ENCODE peak calls at places on chromosomes 16 and 17, in four cellular contexts. L is H1, K is GM12878, Z is IMR-90. J is an unnamed sample.

GRCh38 chr17:65121368-65121767 is 15.8 kb upstream of the RGS9 start:
- DNase-seq in Z (no peak), L (no peak), K (no peak), J (no peak)

GRCh38 chr17:12800855-12801365 is 11.6 kb downstream of the ARHGAP44 start:
- DNase-seq in K (no peak), Z (no peak), L (no peak), J (no peak)

GRCh38 chr16:73192227-73192894 is 144.4 kb upstream of the ZFHX3 start:
- DNase-seq in K (no peak), L (no peak), Z (no peak), J (no peak)

GRCh38 chr16:10325783-10326543 is 59.9 kb upstream of the ATF7IP2 start:
- DNase-seq in K (no peak), L (no peak), Z (no peak), J (peak; percentile 59)

GRCh38 chr16:11493531-11493929 is 93.2 kb downstream of the LITAF start:
- DNase-seq in Z (no peak), K (no peak), L (peak; percentile 59), J (peak; percentile 77)

GRCh38 chr16:22631264-22631663 is 120.6 kb downstream of the NPIPB5 start:
- DNase-seq in Z (no peak), K (no peak), L (peak; percentile 33), J (no peak)

GRCh38 chr16:1195393-1195666 is 29.7 kb downstream of the TPSG1 start:
- DNase-seq in L (no peak), Z (no peak), K (no peak), J (no peak)

GRCh38 chr17:17186551-17187505 is 19.3 kb downstream of the PLD6 start:
- DNase-seq in Z (no peak), K (no peak), L (no peak), J (no peak)

GRCh38 chr16:57349212-57350031 is 9.2 kb upstream of the CCL22 start:
- DNase-seq in K (peak; percentile 44), Z (no peak), L (no peak), J (no peak)

GRCh38 chr17:69060835-69061234 is at the start of gene ABCA9:
- DNase-seq in Z (peak; percentile 21), L (no peak), K (no peak), J (no peak)

GRCh38 chr16:30407794-30408534 is 558 bp downstream of the ZNF771 start:
- DNase-seq in K (no peak), L (peak; percentile 51), Z (no peak), J (peak; percentile 67)

GRCh38 chr17:73667184-73667959 is 23.1 kb upstream of the SDK2 start:
- DNase-seq in K (no peak), Z (no peak), L (no peak), J (no peak)

GRCh38 chr17:4998666-4999428 is 1.1 kb downstream of the KIF1C start:
- DNase-seq in K (no peak), L (peak; percentile 51), Z (no peak), J (no peak)

GRCh38 chr17:29155235-29155965 is 24.8 kb downstream of the MYO18A start:
- DNase-seq in K (no peak), Z (peak; percentile 61), L (no peak), J (peak; percentile 85)
- TF ChIP-seq CHD1 in K (no peak), Z (no peak), L (no peak), J (no peak)

GRCh38 chr16:165539-166374 is at the start of gene HBM:
- DNase-seq in K (no peak), Z (no peak), L (no peak), J (no peak)
- TF ChIP-seq CHD1 in K (no peak), Z (no peak), L (no peak), J (no peak)

GRCh38 chr17:47957591-47958490 is at the start of gene PRR15L:
- DNase-seq in K (no peak), Z (no peak), L (peak; percentile 64), J (no peak)

GRCh38 chr17:47959825-47960655 is 2.4 kb upstream of the PRR15L start:
- DNase-seq in L (no peak), Z (no peak), K (no peak), J (no peak)

GRCh38 chr17:47953945-47954344 is 3.7 kb downstream of the PRR15L start:
- DNase-seq in L (no peak), K (no peak), Z (no peak), J (no peak)

GRCh38 chr17:47955497-47956461 is 1.9 kb downstream of the PRR15L start:
- DNase-seq in Z (no peak), L (no peak), K (no peak), J (no peak)

GRCh38 chr17:47956818-47957590 is 679 bp downstream of the PRR15L start:
- DNase-seq in L (no peak), Z (peak; percentile 15), K (no peak), J (no peak)
- TF ChIP-seq CHD1 in L (no peak), Z (no peak), K (no peak), J (no peak)

DNA sequence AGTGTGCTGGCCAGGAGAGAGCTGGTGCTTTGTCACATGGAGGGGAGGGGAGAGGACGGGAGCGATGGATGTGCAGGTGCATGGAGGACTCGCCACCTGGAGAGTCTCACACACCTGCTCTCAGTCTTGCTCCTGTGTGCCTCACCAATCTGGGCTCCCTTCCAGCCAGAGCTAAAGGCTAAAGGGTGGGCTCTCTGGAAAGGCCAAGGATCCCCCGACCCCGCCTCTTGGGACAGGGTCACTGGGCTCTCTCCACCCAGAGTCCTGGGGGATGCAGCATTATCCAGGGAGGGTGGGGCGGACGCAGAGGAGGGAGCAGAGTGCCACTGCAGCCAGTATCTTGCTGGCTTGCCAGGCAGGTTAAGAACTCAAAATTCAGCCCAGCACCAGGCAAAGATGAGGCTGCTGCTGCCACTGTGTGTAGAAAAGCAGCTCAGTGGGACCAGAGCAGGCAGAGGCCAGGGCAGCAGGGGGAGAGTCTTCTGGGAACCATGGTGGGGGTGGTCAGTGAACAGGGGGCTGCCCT is 5.4 kb upstream of the STAT5B start:
- DNase-seq in Z (no peak), L (no peak), K (no peak), J (peak; percentile 8)
- TF ChIP-seq CHD1 in Z (no peak), L (no peak), K (no peak), J (no peak)

GRCh38 chr17:18932360-18933055 is 19.5 kb upstream of the SLC5A10 start:
- DNase-seq in K (no peak), L (no peak), Z (no peak), J (no peak)
- TF ChIP-seq CHD1 in K (no peak), L (no peak), Z (no peak), J (no peak)

DNA sequence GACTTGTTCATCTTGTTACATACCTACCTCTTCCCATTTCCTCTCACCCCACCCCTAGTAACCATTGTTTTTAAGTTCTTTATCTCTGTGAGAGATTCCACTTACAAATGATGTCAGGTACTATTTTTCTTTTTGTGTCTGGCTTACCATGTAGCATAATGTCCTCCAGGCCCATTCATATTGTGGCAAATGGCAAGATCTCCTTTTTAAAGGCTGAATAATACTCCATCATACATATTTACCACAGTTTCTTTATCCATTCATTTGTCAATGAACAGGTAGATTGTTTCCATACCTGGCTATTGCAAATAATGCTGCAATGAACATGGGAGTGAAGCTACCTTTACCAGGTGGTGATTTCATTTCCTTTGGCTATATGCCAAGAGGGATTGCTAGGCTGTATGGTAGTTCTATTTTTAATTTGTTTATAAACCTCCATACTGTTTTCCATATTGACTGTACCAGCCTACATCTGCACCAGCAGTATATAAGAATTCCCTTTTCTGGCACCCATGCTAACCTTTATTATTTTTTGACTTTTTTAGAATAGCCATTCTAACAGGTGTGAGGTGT is 53.9 kb downstream of the NSRP1 start:
- DNase-seq in K (no peak), L (no peak), Z (no peak), J (no peak)
- TF ChIP-seq CHD1 in K (no peak), L (no peak), Z (no peak), J (no peak)

J was measured in K562.